ENCODE peak calls at places on chromosomes 4 and X, in ten cellular contexts. G is uterus; X is non-pigmented ciliary epithelial cell; U is stimulated activated naive CD8-positive, alpha-beta T cell treated with anti-CD3 and anti-CD28 coated beads, Interleukin-15, amount 100 ng/mL, for 72 hours; D is fibroblast of mammary gland; J is fibroblast of lung; K is stimulated activated CD8-positive, alpha-beta memory T cell treated with anti-CD3 and anti-CD28 coated beads, Interleukin-12 subunit alpha, Interleukin-12 subunit beta, amount 100 ng/mL, for 1 hour; C is effector CD4-positive, alpha-beta T cell; A is cardiac muscle cell; W is stimulated activated naive B cell treated with anti-CD40 and anti-IgM and Interleukin-4, amounts not matched to agents 10 μg/mL and 1 μg/mL and 100 μg/mL, for 72 hours. S is an unnamed sample.

GRCh38 chrX:150150081-150150779 is 211.9 kb upstream of the EOLA2 start:
- DNase-seq in J (no peak), K (no peak), A (no peak), D (no peak), C (no peak), G (no peak), X (no peak), U (no peak), W (no peak), S (peak; percentile 43)

GRCh38 chrX:69014200-69014599 is 151.1 kb downstream of the PJA1 start:
- DNase-seq in G (no peak), D (peak; percentile 81), A (peak; percentile 90), X (no peak), J (peak; percentile 75), U (no peak), C (no peak), K (no peak), W (no peak), S (peak; percentile 39)

GRCh38 chrX:25599061-25599460 is 539.1 kb upstream of the MAGEB18 start:
- DNase-seq in W (no peak), D (peak; percentile 5), X (no peak), J (peak; percentile 15), K (no peak), C (no peak), G (no peak), U (no peak), A (peak; percentile 51), S (no peak)

GRCh38 chrX:154827624-154828408 is 6.6 kb downstream of the SMIM9 start:
- DNase-seq in J (no peak), A (no peak), D (no peak), X (no peak), C (no peak), U (no peak), K (no peak), G (no peak), W (no peak), S (no peak)

GRCh38 chr4:65422109-65422508 is 248.2 kb downstream of the EPHA5 start:
- DNase-seq in W (no peak), D (no peak), G (no peak), U (no peak), K (no peak), A (no peak), X (no peak), C (no peak), J (no peak), S (no peak)

GRCh38 chrX:149006235-149006634 is 498.9 kb downstream of the IDS start:
- DNase-seq in J (no peak), C (no peak), G (no peak), D (no peak), U (no peak), W (no peak), X (no peak), A (no peak), K (no peak), S (no peak)

GRCh38 chrX:115898382-115899001 is 272.1 kb upstream of the AGTR2 start:
- DNase-seq in K (no peak), U (no peak), W (peak; percentile 81), D (peak; percentile 47), A (no peak), G (peak; percentile 53), X (no peak), C (peak; percentile 53), J (no peak), S (peak; percentile 27)

GRCh38 chr4:124980276-124980752 is 267.8 kb upstream of the ANKRD50 start:
- DNase-seq in W (no peak), C (no peak), G (no peak), D (peak; percentile 85), K (no peak), U (no peak), X (peak; percentile 44), A (peak; percentile 71), J (peak; percentile 5), S (no peak)

GRCh38 chr4:150591284-150591874 is 9.4 kb downstream of the MAB21L2 start:
- DNase-seq in X (no peak), D (no peak), W (no peak), A (no peak), K (no peak), U (no peak), G (no peak), C (no peak), J (no peak), S (no peak)

GRCh38 chr4:91113130-91113706 is 986.0 kb downstream of the CCSER1 start:
- DNase-seq in U (no peak), A (peak; percentile 61), C (no peak), X (peak; percentile 4), W (no peak), J (peak; percentile 52), K (no peak), D (peak; percentile 25), G (no peak), S (peak; percentile 23)

GRCh38 chr4:156303708-156304107 is 350.0 kb upstream of the CTSO start:
- DNase-seq in C (no peak), D (no peak), X (no peak), W (no peak), A (no peak), K (no peak), U (no peak), J (no peak), G (no peak), S (no peak)

GRCh38 chrX:66042307-66043077 is 2.6 kb upstream of the VSIG4 start:
- DNase-seq in A (no peak), U (peak; percentile 2), D (no peak), J (no peak), W (no peak), K (no peak), X (no peak), G (no peak), C (no peak), S (no peak)

GRCh38 chrX:115344885-115345653 is 55.6 kb downstream of the LUZP4 start:
- DNase-seq in J (peak; percentile 97), K (no peak), X (peak; percentile 85), C (no peak), A (peak; percentile 97), G (peak; percentile 92), D (peak; percentile 95), U (no peak), W (no peak), S (peak; percentile 94)

GRCh38 chrX:110346681-110347080 is 12.0 kb upstream of the RTL9 start:
- DNase-seq in C (no peak), U (no peak), X (no peak), J (peak; percentile 11), G (peak; percentile 15), A (peak; percentile 40), D (no peak), K (no peak), W (no peak), S (no peak)

GRCh38 chr4:16120720-16121119 is 36.9 kb upstream of the PROM1 start:
- DNase-seq in C (no peak), U (no peak), K (no peak), D (peak; percentile 2), X (no peak), G (no peak), A (no peak), J (no peak), W (no peak), S (no peak)

GRCh38 chrX:52923781-52924241 is 26.7 kb downstream of the FAM156B start:
- DNase-seq in W (peak; percentile 44), D (peak; percentile 59), U (no peak), G (no peak), J (peak; percentile 56), K (no peak), X (no peak), C (no peak), A (peak; percentile 57), S (no peak)

GRCh38 chrX:2917767-2918166 is 11.4 kb downstream of the ARSD start:
- DNase-seq in D (no peak), W (no peak), U (no peak), X (no peak), A (no peak), K (no peak), C (no peak), J (no peak), G (no peak), S (no peak)

GRCh38 chrX:18619288-18619687 is 52.6 kb downstream of the RS1 start:
- DNase-seq in G (no peak), X (no peak), K (no peak), A (no peak), U (no peak), C (no peak), W (no peak), J (no peak), D (no peak), S (no peak)

GRCh38 chrX:41250867-41251266 is 83.1 kb upstream of the DDX3X start:
- DNase-seq in D (no peak), C (no peak), G (no peak), A (no peak), J (no peak), U (no peak), X (no peak), W (no peak), K (no peak), S (no peak)

GRCh38 chr4:71609159-71609558 is 174.7 kb downstream of the GC start:
- DNase-seq in A (peak; percentile 17), K (no peak), C (no peak), X (no peak), G (no peak), J (no peak), D (no peak), U (no peak), W (no peak), S (no peak)

GRCh38 chrX:9644335-9644734 is 121.3 kb downstream of the GPR143 start:
- DNase-seq in K (peak; percentile 14), D (no peak), C (peak; percentile 7), J (no peak), U (peak; percentile 52), G (peak; percentile 38), X (no peak), A (no peak), W (peak; percentile 75), S (no peak)

GRCh38 chr4:162349395-162349794 is 185.6 kb upstream of the FSTL5 start:
- DNase-seq in G (no peak), D (no peak), U (no peak), J (no peak), K (no peak), W (no peak), C (no peak), X (no peak), A (no peak), S (no peak)

GRCh38 chr4:5874811-5875465 is 17.9 kb downstream of the CRMP1 start:
- DNase-seq in G (no peak), X (no peak), A (no peak), C (no peak), K (no peak), W (no peak), J (peak; percentile 22), U (no peak), D (peak; percentile 36), S (no peak)

GRCh38 chr4:73477176-73477575 is 4.4 kb upstream of the AFM start:
- DNase-seq in U (no peak), J (no peak), W (no peak), X (no peak), D (no peak), A (no peak), C (no peak), K (no peak), G (no peak), S (no peak)

GRCh38 chr4:1416051-1416947 is 10.1 kb upstream of the NKX1-1 start:
- DNase-seq in X (no peak), J (no peak), C (no peak), K (no peak), D (no peak), W (no peak), A (no peak), G (peak; percentile 3), U (no peak), S (no peak)

GRCh38 chr4:107419052-107419451 is 301.0 kb downstream of the PAPSS1 start:
- DNase-seq in J (no peak), U (no peak), C (no peak), W (no peak), D (no peak), G (no peak), A (no peak), K (no peak), X (no peak), S (no peak)

GRCh38 chrX:130086414-130087207 is 23.7 kb downstream of the ELF4 start:
- DNase-seq in U (peak; percentile 57), G (no peak), A (no peak), W (peak; percentile 21), D (no peak), C (peak; percentile 58), K (peak; percentile 41), J (no peak), X (no peak), S (no peak)

GRCh38 chr4:39308576-39308975 is 57.6 kb downstream of the RFC1 start:
- DNase-seq in C (no peak), X (no peak), G (no peak), A (no peak), U (no peak), D (no peak), J (no peak), K (no peak), W (no peak), S (no peak)

S was measured in fibroblast of the conjunctiva.